ENCODE peak calls at places on chromosome 1, in four cellular contexts. T is psoas muscle, Y is fibroblast of the aortic adventitia, F is coronary artery. H is an unnamed sample.

GRCh38 chr1:240598201-240598600 is 13.8 kb downstream of the GREM2 start:
- DNase-seq in T (no peak), Y (no peak), F (no peak), H (no peak)

GRCh38 chr1:7675431-7676273 is 95.4 kb upstream of the VAMP3 start:
- DNase-seq in T (no peak), Y (no peak), F (no peak), H (no peak)

GRCh38 chr1:181479137-181479745 is 4.1 kb upstream of the CACNA1E start:
- DNase-seq in T (peak), Y (peak), F (no peak), H (peak)

GRCh38 chr1:14940285-14940890 is 213.2 kb upstream of the TMEM51 start:
- DNase-seq in T (peak), Y (no peak), F (no peak), H (no peak)

GRCh38 chr1:230725256-230726012 is 11.5 kb upstream of the AGT start:
- DNase-seq in T (no peak), Y (no peak), F (no peak), H (no peak)

GRCh38 chr1:239212841-239213240 is 173.5 kb upstream of the CHRM3 start:
- DNase-seq in T (no peak), Y (no peak), F (no peak), H (peak)

GRCh38 chr1:6083801-6084467 is 38.2 kb downstream of the KCNAB2 start:
- DNase-seq in T (no peak), Y (peak), F (no peak), H (peak)

GRCh38 chr1:24202987-24203386 is 15.9 kb upstream of the IFNLR1 start:
- DNase-seq in T (no peak), Y (no peak), F (no peak), H (no peak)

GRCh38 chr1:94258873-94259331 is 21.5 kb upstream of the ARHGAP29 start:
- DNase-seq in T (peak), Y (peak), F (peak), H (peak)

GRCh38 chr1:100387644-100388350 is 35.5 kb downstream of the CDC14A start:
- DNase-seq in T (no peak), Y (peak), F (no peak), H (peak)

GRCh38 chr1:100394286-100394685 is 42.0 kb downstream of the CDC14A start:
- DNase-seq in T (no peak), Y (no peak), F (no peak), H (no peak)

GRCh38 chr1:100390507-100390906 is 38.2 kb downstream of the CDC14A start:
- DNase-seq in T (no peak), Y (no peak), F (no peak), H (no peak)

GRCh38 chr1:100387209-100387608 is 34.9 kb downstream of the CDC14A start:
- DNase-seq in T (no peak), Y (peak), F (no peak), H (peak)

DNA sequence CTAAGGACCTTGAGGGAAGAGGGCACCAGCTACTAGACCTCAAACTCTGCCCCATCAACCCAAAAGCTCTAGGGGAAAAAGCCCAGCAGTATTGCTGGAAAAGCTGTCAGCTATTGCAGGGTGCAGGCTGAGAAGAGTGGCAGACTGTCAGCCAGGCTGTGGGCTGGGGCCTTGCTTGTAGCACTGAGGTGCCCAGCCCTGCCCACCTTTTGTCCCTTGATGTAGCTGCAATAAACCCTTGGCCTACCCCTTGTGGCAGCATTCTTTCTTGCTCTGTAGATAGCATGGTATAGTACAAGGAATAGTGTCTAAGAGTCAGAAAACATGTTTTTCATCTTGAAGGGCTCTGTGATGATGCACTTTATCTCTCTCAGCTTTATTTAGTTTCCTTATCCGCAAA is 39.4 kb downstream of the CDC14A start:
- DNase-seq in T (no peak), Y (no peak), F (no peak), H (no peak)
- TF ChIP-seq CTCF in T (no peak), Y (no peak), F (no peak), H (no peak)

GRCh38 chr1:65985393-65986066 is 192.8 kb downstream of the PDE4B start:
- DNase-seq in T (no peak), Y (no peak), F (no peak), H (no peak)

GRCh38 chr1:65980241-65980640 is 187.5 kb downstream of the PDE4B start:
- DNase-seq in T (no peak), Y (no peak), F (no peak), H (no peak)

GRCh38 chr1:65979145-65979544 is 186.4 kb downstream of the PDE4B start:
- DNase-seq in T (no peak), Y (peak), F (no peak), H (peak)

GRCh38 chr1:65979645-65980044 is 186.9 kb downstream of the PDE4B start:
- DNase-seq in T (no peak), Y (no peak), F (no peak), H (no peak)

DNA sequence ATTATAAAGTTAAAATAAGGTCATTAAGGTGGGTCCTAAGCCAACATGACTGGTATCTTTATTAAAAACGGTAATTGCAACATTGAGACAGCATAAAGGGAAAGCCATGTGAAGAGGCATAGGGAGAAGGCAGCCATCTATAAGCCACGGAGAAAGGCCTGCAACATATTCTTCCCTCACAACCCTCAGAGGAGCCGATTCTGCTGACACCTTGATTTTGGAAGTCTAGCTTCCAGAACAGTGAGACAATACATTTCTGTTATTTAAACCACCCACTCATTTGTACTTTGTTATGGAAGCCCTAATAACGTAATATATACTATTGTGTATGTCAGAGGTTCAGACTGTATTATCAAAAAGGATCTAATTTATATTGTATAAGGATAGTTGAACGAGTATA is 190.8 kb downstream of the PDE4B start:
- DNase-seq in T (no peak), Y (no peak), F (no peak), H (no peak)
- H3K4me3 ChIP-seq in T (no peak), Y (no peak), F (no peak), H (no peak)

DNA sequence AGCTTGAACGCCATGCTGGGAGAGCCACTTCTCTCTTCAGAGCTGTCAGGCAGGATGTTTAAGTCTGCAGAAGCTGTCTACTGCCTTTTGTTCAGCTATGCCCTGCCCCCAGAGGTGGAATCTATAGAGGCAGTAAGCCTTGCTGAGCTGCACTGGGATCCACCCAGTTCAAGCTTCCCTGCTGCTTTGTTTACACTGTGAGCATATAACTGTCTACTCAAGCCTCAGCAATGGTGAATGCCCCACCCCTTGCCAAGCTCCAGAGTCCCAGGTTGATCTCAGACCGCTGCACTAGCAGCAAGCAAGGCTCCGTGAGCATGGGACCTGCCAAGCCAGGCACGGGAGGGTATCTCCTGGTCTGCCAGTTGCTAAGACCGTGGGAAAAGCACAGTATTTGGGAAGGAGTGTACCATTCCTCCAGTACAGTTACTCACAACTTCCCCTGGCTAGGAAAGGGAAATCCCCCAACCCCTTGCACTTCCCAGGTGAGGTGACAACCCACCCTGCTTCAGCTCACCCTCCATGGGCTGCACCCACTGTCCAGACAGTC is 32.6 kb downstream of the RGS13 start:
- DNase-seq in T (no peak), Y (no peak), F (no peak), H (no peak)
- TF ChIP-seq CTCF in T (no peak), Y (no peak), F (no peak), H (no peak)

DNA sequence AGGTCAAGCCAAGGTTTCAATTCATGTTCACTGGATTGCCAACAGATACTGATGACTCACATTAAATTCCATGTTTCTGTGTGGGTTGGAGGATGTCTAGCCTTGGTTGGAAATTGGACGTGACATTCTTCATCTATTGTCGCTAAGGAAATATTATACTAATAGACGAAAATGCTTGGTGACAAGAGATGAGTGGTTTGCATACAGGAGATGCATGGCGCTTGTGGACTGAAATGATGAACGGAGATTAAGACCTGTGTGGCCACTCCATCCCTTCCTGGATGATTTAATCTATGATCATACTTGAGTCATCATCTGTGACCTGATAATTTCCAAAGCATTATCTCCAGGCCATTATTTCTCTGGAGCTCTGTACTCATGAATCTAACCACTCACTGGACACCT is 97.0 kb upstream of the CD34 start:
- DNase-seq in T (no peak), Y (peak), F (peak), H (peak)
- H3K4me3 ChIP-seq in T (no peak), Y (no peak), F (no peak), H (no peak)